ENCODE peak calls at places on chromosomes 13 and 19, in eight cellular contexts. One of them, this sample, is unnamed.
A peak's percentile ranks its signal among the peaks of the same experiment; 100 is the strongest.

GRCh38 chr19:56141416-56141992 is 417 bp downstream of the ZNF444 start:
- DNase-seq in right lobe of liver: no peak
- DNase-seq in osteocyte: no peak
- DNase-seq in OCI-LY7: peak; percentile 25
- DNase-seq in psoas muscle: no peak
- DNase-seq in AG09319: no peak
- DNase-seq in kidney: no peak
- DNase-seq in AG04449: no peak
- DNase-seq in this sample: no peak

GRCh38 chr13:75258159-75258782 is 223.7 kb downstream of the TBC1D4 start:
- DNase-seq in OCI-LY7: peak; percentile 16
- DNase-seq in psoas muscle: no peak
- DNase-seq in AG04449: no peak
- DNase-seq in right lobe of liver: no peak
- DNase-seq in AG09319: peak; percentile 4
- DNase-seq in kidney: no peak
- DNase-seq in osteocyte: no peak
- DNase-seq in this sample: no peak

GRCh38 chr19:41941410-41942202 is 13.4 kb upstream of the ERFL start:
- DNase-seq in kidney: no peak
- DNase-seq in psoas muscle: no peak
- DNase-seq in AG04449: no peak
- DNase-seq in OCI-LY7: no peak
- DNase-seq in right lobe of liver: no peak
- DNase-seq in osteocyte: no peak
- DNase-seq in AG09319: no peak
- DNase-seq in this sample: no peak

GRCh38 chr13:112760440-112760839 is 70.6 kb downstream of the ATP11A start:
- DNase-seq in AG09319: peak; percentile 22
- DNase-seq in kidney: no peak
- DNase-seq in osteocyte: no peak
- DNase-seq in OCI-LY7: no peak
- DNase-seq in psoas muscle: no peak
- DNase-seq in AG04449: no peak
- DNase-seq in right lobe of liver: no peak
- DNase-seq in this sample: no peak

GRCh38 chr13:33235564-33235963 is 50.0 kb downstream of the STARD13 start:
- DNase-seq in right lobe of liver: no peak
- DNase-seq in AG09319: no peak
- DNase-seq in AG04449: no peak
- DNase-seq in OCI-LY7: no peak
- DNase-seq in osteocyte: no peak
- DNase-seq in kidney: no peak
- DNase-seq in psoas muscle: no peak
- DNase-seq in this sample: no peak

GRCh38 chr13:50711449-50711848 is 132.0 kb downstream of the DLEU7 start:
- DNase-seq in kidney: no peak
- DNase-seq in AG04449: no peak
- DNase-seq in osteocyte: no peak
- DNase-seq in AG09319: no peak
- DNase-seq in OCI-LY7: no peak
- DNase-seq in right lobe of liver: no peak
- DNase-seq in psoas muscle: no peak
- DNase-seq in this sample: no peak

GRCh38 chr19:16542894-16543498 is 759 bp upstream of the CHERP start:
- DNase-seq in right lobe of liver: no peak
- DNase-seq in AG04449: no peak
- DNase-seq in AG09319: no peak
- DNase-seq in OCI-LY7: peak; percentile 31
- DNase-seq in osteocyte: no peak
- DNase-seq in kidney: no peak
- DNase-seq in psoas muscle: no peak
- DNase-seq in this sample: no peak

GRCh38 chr19:55261671-55262126 is 2.9 kb upstream of the PPP6R1 start:
- DNase-seq in AG04449: no peak
- DNase-seq in psoas muscle: no peak
- DNase-seq in OCI-LY7: no peak
- DNase-seq in osteocyte: no peak
- DNase-seq in right lobe of liver: no peak
- DNase-seq in kidney: no peak
- DNase-seq in AG09319: no peak
- DNase-seq in this sample: no peak

GRCh38 chr13:23159205-23159586 is 21.6 kb upstream of the SGCG start:
- DNase-seq in right lobe of liver: no peak
- DNase-seq in AG09319: no peak
- DNase-seq in osteocyte: no peak
- DNase-seq in psoas muscle: peak; percentile 47
- DNase-seq in AG04449: no peak
- DNase-seq in OCI-LY7: no peak
- DNase-seq in kidney: no peak
- DNase-seq in this sample: peak; percentile 74

GRCh38 chr19:47529018-47529742 is 14.3 kb upstream of the NAPA start:
- DNase-seq in OCI-LY7: no peak
- DNase-seq in AG04449: no peak
- DNase-seq in right lobe of liver: no peak
- DNase-seq in psoas muscle: no peak
- DNase-seq in kidney: no peak
- DNase-seq in osteocyte: no peak
- DNase-seq in AG09319: no peak
- DNase-seq in this sample: no peak

GRCh38 chr19:45615795-45616708 is 14.0 kb upstream of the GPR4 start:
- DNase-seq in psoas muscle: peak; percentile 82
- DNase-seq in AG09319: no peak
- DNase-seq in osteocyte: peak; percentile 87
- DNase-seq in AG04449: no peak
- DNase-seq in OCI-LY7: peak; percentile 96
- DNase-seq in right lobe of liver: peak; percentile 72
- DNase-seq in kidney: peak; percentile 93
- DNase-seq in this sample: peak; percentile 99

GRCh38 chr19:56015756-56016155 is 29.2 kb downstream of the NLRP5 start:
- DNase-seq in OCI-LY7: peak; percentile 7
- DNase-seq in AG04449: no peak
- DNase-seq in right lobe of liver: no peak
- DNase-seq in kidney: no peak
- DNase-seq in AG09319: no peak
- DNase-seq in osteocyte: no peak
- DNase-seq in psoas muscle: no peak
- DNase-seq in this sample: peak; percentile 2

GRCh38 chr19:51441410-51442390 is 16.6 kb downstream of the SIGLEC8 start:
- DNase-seq in OCI-LY7: peak; percentile 69
- DNase-seq in AG04449: no peak
- DNase-seq in psoas muscle: no peak
- DNase-seq in right lobe of liver: no peak
- DNase-seq in kidney: peak; percentile 52
- DNase-seq in osteocyte: no peak
- DNase-seq in AG09319: no peak
- DNase-seq in this sample: no peak

GRCh38 chr13:30529085-30529815 is 63.5 kb upstream of the HMGB1 start:
- DNase-seq in right lobe of liver: no peak
- DNase-seq in OCI-LY7: no peak
- DNase-seq in AG09319: no peak
- DNase-seq in osteocyte: no peak
- DNase-seq in AG04449: no peak
- DNase-seq in kidney: no peak
- DNase-seq in psoas muscle: no peak
- DNase-seq in this sample: no peak

GRCh38 chr13:21871302-21871862 is 200.5 kb downstream of the FGF9 start:
- DNase-seq in AG04449: no peak
- DNase-seq in AG09319: no peak
- DNase-seq in right lobe of liver: no peak
- DNase-seq in OCI-LY7: no peak
- DNase-seq in kidney: no peak
- DNase-seq in psoas muscle: no peak
- DNase-seq in osteocyte: no peak
- DNase-seq in this sample: no peak

GRCh38 chr19:10226376-10227214 is 4.5 kb downstream of the S1PR2 start:
- DNase-seq in AG09319: peak; percentile 91
- DNase-seq in kidney: peak; percentile 90
- DNase-seq in AG04449: no peak
- DNase-seq in osteocyte: peak; percentile 86
- DNase-seq in OCI-LY7: no peak
- DNase-seq in right lobe of liver: no peak
- DNase-seq in psoas muscle: peak; percentile 83
- DNase-seq in this sample: peak; percentile 41

GRCh38 chr13:87094646-87095045 is 576.5 kb upstream of the SLITRK5 start:
- DNase-seq in osteocyte: no peak
- DNase-seq in psoas muscle: no peak
- DNase-seq in AG09319: no peak
- DNase-seq in OCI-LY7: no peak
- DNase-seq in AG04449: no peak
- DNase-seq in right lobe of liver: no peak
- DNase-seq in kidney: no peak
- DNase-seq in this sample: no peak

GRCh38 chr13:98172570-98173405 is 4.3 kb downstream of the RNF113B start:
- DNase-seq in psoas muscle: no peak
- DNase-seq in AG09319: no peak
- DNase-seq in osteocyte: no peak
- DNase-seq in OCI-LY7: no peak
- DNase-seq in AG04449: no peak
- DNase-seq in kidney: no peak
- DNase-seq in right lobe of liver: no peak
- DNase-seq in this sample: no peak

GRCh38 chr13:39016789-39017188 is 21.1 kb downstream of the PROSER1 start:
- DNase-seq in osteocyte: no peak
- DNase-seq in kidney: no peak
- DNase-seq in AG04449: no peak
- DNase-seq in psoas muscle: no peak
- DNase-seq in OCI-LY7: peak; percentile 34
- DNase-seq in AG09319: no peak
- DNase-seq in right lobe of liver: no peak
- DNase-seq in this sample: peak; percentile 5

GRCh38 chr13:37476874-37477273 is 121.7 kb downstream of the POSTN start:
- DNase-seq in osteocyte: no peak
- DNase-seq in right lobe of liver: no peak
- DNase-seq in psoas muscle: no peak
- DNase-seq in AG04449: no peak
- DNase-seq in kidney: no peak
- DNase-seq in OCI-LY7: no peak
- DNase-seq in AG09319: no peak
- DNase-seq in this sample: no peak

GRCh38 chr13:37475966-37476365 is 122.6 kb downstream of the POSTN start:
- DNase-seq in psoas muscle: no peak
- DNase-seq in AG04449: no peak
- DNase-seq in kidney: no peak
- DNase-seq in right lobe of liver: no peak
- DNase-seq in osteocyte: no peak
- DNase-seq in OCI-LY7: no peak
- DNase-seq in AG09319: no peak
- DNase-seq in this sample: no peak

GRCh38 chr13:37475151-37475550 is 123.4 kb downstream of the POSTN start:
- DNase-seq in kidney: no peak
- DNase-seq in right lobe of liver: no peak
- DNase-seq in AG04449: no peak
- DNase-seq in psoas muscle: no peak
- DNase-seq in OCI-LY7: no peak
- DNase-seq in osteocyte: no peak
- DNase-seq in AG09319: no peak
- DNase-seq in this sample: no peak

GRCh38 chr13:37473035-37473434 is 125.5 kb downstream of the POSTN start:
- DNase-seq in AG04449: no peak
- DNase-seq in kidney: no peak
- DNase-seq in OCI-LY7: peak; percentile 14
- DNase-seq in psoas muscle: no peak
- DNase-seq in AG09319: no peak
- DNase-seq in osteocyte: no peak
- DNase-seq in right lobe of liver: no peak
- DNase-seq in this sample: no peak
- TF ChIP-seq CTCF in AG04449: no peak
- TF ChIP-seq CTCF in kidney: no peak
- TF ChIP-seq CTCF in OCI-LY7: peak; percentile 72
- TF ChIP-seq CTCF in psoas muscle: no peak
- TF ChIP-seq CTCF in AG09319: no peak
- TF ChIP-seq CTCF in osteocyte: peak; percentile 21
- TF ChIP-seq CTCF in right lobe of liver: no peak
- TF ChIP-seq CTCF in this sample: no peak

DNA sequence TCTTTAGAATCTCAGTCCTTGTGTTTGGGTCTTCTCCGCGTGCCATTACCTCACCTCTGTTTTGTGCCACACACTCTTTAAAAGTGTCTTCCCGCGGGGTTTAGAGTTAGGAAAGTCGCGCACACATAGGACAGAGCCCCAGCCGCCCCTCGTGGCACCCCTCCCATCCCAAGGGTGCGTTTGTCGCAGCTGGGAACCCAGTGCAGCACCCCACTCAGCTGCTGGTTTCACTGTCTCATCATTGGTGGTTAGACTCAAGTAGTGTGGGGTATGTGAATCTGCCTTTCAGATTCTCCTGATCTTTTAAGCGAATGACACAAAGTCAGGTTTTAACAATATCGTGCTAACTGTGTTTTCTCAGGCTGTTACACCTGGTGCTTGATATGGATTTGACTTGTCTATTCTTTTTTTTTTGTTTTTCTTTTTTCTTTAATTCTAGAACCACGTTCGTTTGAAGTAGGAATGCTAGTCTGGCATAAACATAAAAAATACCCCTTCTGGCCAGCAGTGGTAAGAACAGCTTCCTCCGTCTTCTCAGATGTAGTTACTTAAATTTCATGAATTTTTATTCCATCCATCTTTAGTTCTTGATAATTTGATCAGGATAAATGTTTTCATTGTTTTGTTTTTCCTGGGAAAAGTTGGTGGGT is 19.5 kb upstream of the NDUFS7 start:
- DNase-seq in right lobe of liver: peak; percentile 22
- DNase-seq in osteocyte: no peak
- DNase-seq in kidney: no peak
- DNase-seq in OCI-LY7: no peak
- DNase-seq in AG04449: no peak
- DNase-seq in psoas muscle: no peak
- DNase-seq in AG09319: no peak
- DNase-seq in this sample: no peak
- TF ChIP-seq CTCF in right lobe of liver: no peak
- TF ChIP-seq CTCF in osteocyte: peak; percentile 39
- TF ChIP-seq CTCF in kidney: no peak
- TF ChIP-seq CTCF in OCI-LY7: peak; percentile 63
- TF ChIP-seq CTCF in AG04449: no peak
- TF ChIP-seq CTCF in psoas muscle: peak; percentile 6
- TF ChIP-seq CTCF in AG09319: peak; percentile 14
- TF ChIP-seq CTCF in this sample: peak; percentile 32

DNA sequence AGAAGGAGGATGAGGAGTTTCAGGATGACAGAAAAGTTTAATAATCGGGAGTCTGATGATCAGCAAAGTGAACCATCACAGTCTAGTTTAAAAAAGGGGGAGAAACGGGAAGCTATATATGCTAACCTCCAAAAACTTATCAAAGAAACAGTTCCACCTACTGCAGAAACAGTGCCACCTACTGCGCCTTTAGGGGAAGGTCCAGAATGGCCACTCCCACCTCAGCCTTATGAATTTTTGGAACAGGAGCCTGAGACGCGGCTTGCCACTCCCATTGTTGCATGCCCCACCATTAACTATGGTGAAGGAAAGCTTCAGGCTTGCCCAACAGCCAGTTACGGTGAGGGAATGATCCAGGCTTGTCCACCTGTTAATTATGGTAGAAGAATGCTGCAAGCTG is 929.0 kb downstream of the SLITRK6 start:
- DNase-seq in kidney: no peak
- DNase-seq in osteocyte: no peak
- DNase-seq in OCI-LY7: peak; percentile 17
- DNase-seq in psoas muscle: no peak
- DNase-seq in AG09319: no peak
- DNase-seq in AG04449: no peak
- DNase-seq in right lobe of liver: no peak
- DNase-seq in this sample: no peak
- TF ChIP-seq CTCF in kidney: no peak
- TF ChIP-seq CTCF in osteocyte: peak; percentile 29
- TF ChIP-seq CTCF in OCI-LY7: peak; percentile 79
- TF ChIP-seq CTCF in psoas muscle: no peak
- TF ChIP-seq CTCF in AG09319: no peak
- TF ChIP-seq CTCF in AG04449: peak; percentile 24
- TF ChIP-seq CTCF in right lobe of liver: no peak
- TF ChIP-seq CTCF in this sample: peak; percentile 21

GRCh38 chr13:37345869-37346268 is 240.4 kb upstream of the CSNK1A1L start:
- DNase-seq in OCI-LY7: no peak
- DNase-seq in psoas muscle: no peak
- DNase-seq in AG04449: no peak
- DNase-seq in osteocyte: no peak
- DNase-seq in kidney: no peak
- DNase-seq in AG09319: no peak
- DNase-seq in right lobe of liver: no peak
- DNase-seq in this sample: no peak
- TF ChIP-seq CTCF in OCI-LY7: no peak
- TF ChIP-seq CTCF in psoas muscle: no peak
- TF ChIP-seq CTCF in AG04449: no peak
- TF ChIP-seq CTCF in osteocyte: no peak
- TF ChIP-seq CTCF in kidney: no peak
- TF ChIP-seq CTCF in AG09319: no peak
- TF ChIP-seq CTCF in right lobe of liver: no peak
- TF ChIP-seq CTCF in this sample: no peak